ENCODE peak calls at places on chromosomes 13 and 19, in seven cellular contexts. One of them, this sample, is unnamed.
A peak's percentile ranks its signal among the peaks of the same experiment; 100 is the strongest.

GRCh38 chr19:47280183-47280797 is 5.6 kb downstream of the INAFM1 start:
- DNase-seq in CD8-positive, alpha-beta T cell: peak; percentile 29
- DNase-seq in EL: peak; percentile 30
- DNase-seq in NCI-H1417: no peak
- DNase-seq in testis: peak; percentile 40
- DNase-seq in kidney tubule cell: peak; percentile 34
- DNase-seq in AG08395: peak; percentile 12
- DNase-seq in this sample: peak; percentile 38

GRCh38 chr19:41334793-41335192 is 18.9 kb downstream of the TGFB1 start:
- DNase-seq in CD8-positive, alpha-beta T cell: no peak
- DNase-seq in EL: no peak
- DNase-seq in NCI-H1417: no peak
- DNase-seq in testis: no peak
- DNase-seq in kidney tubule cell: no peak
- DNase-seq in AG08395: no peak
- DNase-seq in this sample: no peak

GRCh38 chr19:53086949-53087348 is 16.3 kb downstream of the ZNF160 start:
- DNase-seq in CD8-positive, alpha-beta T cell: no peak
- DNase-seq in EL: peak; percentile 87
- DNase-seq in NCI-H1417: no peak
- DNase-seq in testis: peak; percentile 76
- DNase-seq in kidney tubule cell: no peak
- DNase-seq in AG08395: no peak
- DNase-seq in this sample: no peak

GRCh38 chr19:4504297-4504701 is 14.0 kb downstream of the PLIN4 start:
- DNase-seq in CD8-positive, alpha-beta T cell: no peak
- DNase-seq in EL: no peak
- DNase-seq in NCI-H1417: no peak
- DNase-seq in testis: peak; percentile 51
- DNase-seq in kidney tubule cell: no peak
- DNase-seq in AG08395: no peak
- DNase-seq in this sample: no peak

GRCh38 chr13:29182216-29182615 is 362.1 kb downstream of the MTUS2 start:
- DNase-seq in CD8-positive, alpha-beta T cell: no peak
- DNase-seq in EL: peak; percentile 9
- DNase-seq in NCI-H1417: no peak
- DNase-seq in testis: no peak
- DNase-seq in kidney tubule cell: no peak
- DNase-seq in AG08395: no peak
- DNase-seq in this sample: no peak

GRCh38 chr13:110158201-110158600 is 148.8 kb downstream of the COL4A1 start:
- DNase-seq in CD8-positive, alpha-beta T cell: no peak
- DNase-seq in EL: no peak
- DNase-seq in NCI-H1417: no peak
- DNase-seq in testis: no peak
- DNase-seq in kidney tubule cell: no peak
- DNase-seq in AG08395: no peak
- DNase-seq in this sample: no peak

GRCh38 chr19:41887711-41888382 is 4.9 kb downstream of the ARHGEF1 start:
- DNase-seq in CD8-positive, alpha-beta T cell: peak; percentile 79
- DNase-seq in EL: peak; percentile 91
- DNase-seq in NCI-H1417: peak; percentile 90
- DNase-seq in testis: no peak
- DNase-seq in kidney tubule cell: peak; percentile 93
- DNase-seq in AG08395: no peak
- DNase-seq in this sample: peak; percentile 75

GRCh38 chr13:112204376-112204775 is 137.4 kb downstream of the SOX1 start:
- DNase-seq in CD8-positive, alpha-beta T cell: no peak
- DNase-seq in EL: no peak
- DNase-seq in NCI-H1417: no peak
- DNase-seq in testis: no peak
- DNase-seq in kidney tubule cell: no peak
- DNase-seq in AG08395: no peak
- DNase-seq in this sample: no peak

GRCh38 chr13:53238241-53238640 is 209.6 kb downstream of the OLFM4 start:
- DNase-seq in CD8-positive, alpha-beta T cell: no peak
- DNase-seq in EL: no peak
- DNase-seq in NCI-H1417: peak; percentile 27
- DNase-seq in testis: no peak
- DNase-seq in kidney tubule cell: no peak
- DNase-seq in AG08395: no peak
- DNase-seq in this sample: no peak

GRCh38 chr13:100323937-100324336 is 235.0 kb downstream of the PCCA start:
- DNase-seq in CD8-positive, alpha-beta T cell: no peak
- DNase-seq in EL: no peak
- DNase-seq in NCI-H1417: no peak
- DNase-seq in testis: no peak
- DNase-seq in kidney tubule cell: no peak
- DNase-seq in AG08395: no peak
- DNase-seq in this sample: no peak